ENCODE peak calls at places on chromosomes 6 and 20, in six cellular contexts. One of them, this sample, is unnamed.

GRCh38 chr6:82712826-82713225 is 349.2 kb downstream of the TPBG start:
- DNase-seq in prostate gland: no peak
- DNase-seq in Panc1: no peak
- DNase-seq in HCT116: no peak
- DNase-seq in choroid plexus epithelial cell: peak
- DNase-seq in epithelial cell of esophagus: peak
- DNase-seq in this sample: no peak

GRCh38 chr20:48760403-48760889 is 67.4 kb downstream of the PREX1 start:
- DNase-seq in choroid plexus epithelial cell: peak
- DNase-seq in epithelial cell of esophagus: peak
- DNase-seq in HCT116: no peak
- DNase-seq in Panc1: peak
- DNase-seq in prostate gland: no peak
- DNase-seq in this sample: no peak

GRCh38 chr6:150567823-150568383 is 31.8 kb upstream of the PLEKHG1 start:
- DNase-seq in Panc1: no peak
- DNase-seq in epithelial cell of esophagus: peak
- DNase-seq in choroid plexus epithelial cell: no peak
- DNase-seq in HCT116: no peak
- DNase-seq in prostate gland: no peak
- DNase-seq in this sample: no peak

GRCh38 chr6:98957440-98957839 is 9.7 kb upstream of the FBXL4 start:
- DNase-seq in Panc1: no peak
- DNase-seq in choroid plexus epithelial cell: peak
- DNase-seq in prostate gland: peak
- DNase-seq in HCT116: peak
- DNase-seq in epithelial cell of esophagus: peak
- DNase-seq in this sample: no peak

GRCh38 chr6:119350202-119351004 is 842 bp upstream of the MAN1A1 start:
- DNase-seq in epithelial cell of esophagus: peak
- DNase-seq in prostate gland: no peak
- DNase-seq in Panc1: peak
- DNase-seq in HCT116: peak
- DNase-seq in choroid plexus epithelial cell: peak
- DNase-seq in this sample: no peak

GRCh38 chr6:42292002-42292735 is 74.5 kb upstream of the MRPS10 start:
- DNase-seq in prostate gland: no peak
- DNase-seq in choroid plexus epithelial cell: peak
- DNase-seq in epithelial cell of esophagus: peak
- DNase-seq in Panc1: no peak
- DNase-seq in HCT116: peak
- DNase-seq in this sample: no peak

GRCh38 chr6:36548401-36548743 is 1.1 kb upstream of the STK38 start:
- DNase-seq in prostate gland: no peak
- DNase-seq in Panc1: no peak
- DNase-seq in choroid plexus epithelial cell: no peak
- DNase-seq in epithelial cell of esophagus: no peak
- DNase-seq in HCT116: no peak
- DNase-seq in this sample: no peak

GRCh38 chr6:104606361-104606760 is 253.4 kb downstream of the HACE1 start:
- DNase-seq in epithelial cell of esophagus: no peak
- DNase-seq in choroid plexus epithelial cell: no peak
- DNase-seq in prostate gland: no peak
- DNase-seq in Panc1: no peak
- DNase-seq in HCT116: no peak
- DNase-seq in this sample: no peak

GRCh38 chr6:78589426-78589825 is 277.9 kb upstream of the IRAK1BP1 start:
- DNase-seq in HCT116: no peak
- DNase-seq in prostate gland: no peak
- DNase-seq in Panc1: no peak
- DNase-seq in choroid plexus epithelial cell: no peak
- DNase-seq in epithelial cell of esophagus: no peak
- DNase-seq in this sample: no peak

GRCh38 chr6:36851149-36851614 is 11.9 kb upstream of the CPNE5 start:
- DNase-seq in epithelial cell of esophagus: peak
- DNase-seq in prostate gland: peak
- DNase-seq in choroid plexus epithelial cell: peak
- DNase-seq in Panc1: no peak
- DNase-seq in HCT116: peak
- DNase-seq in this sample: peak

GRCh38 chr6:134123666-134124208 is 71.3 kb upstream of the SLC2A12 start:
- DNase-seq in prostate gland: peak
- DNase-seq in Panc1: peak
- DNase-seq in HCT116: peak
- DNase-seq in choroid plexus epithelial cell: peak
- DNase-seq in epithelial cell of esophagus: peak
- DNase-seq in this sample: peak

GRCh38 chr20:25256226-25256859 is 8.5 kb downstream of the PYGB start:
- DNase-seq in Panc1: no peak
- DNase-seq in epithelial cell of esophagus: no peak
- DNase-seq in choroid plexus epithelial cell: peak
- DNase-seq in prostate gland: no peak
- DNase-seq in HCT116: no peak
- DNase-seq in this sample: no peak

GRCh38 chr6:45049188-45049843 is 278.8 kb upstream of the RUNX2 start:
- DNase-seq in choroid plexus epithelial cell: peak
- DNase-seq in Panc1: no peak
- DNase-seq in epithelial cell of esophagus: peak
- DNase-seq in prostate gland: no peak
- DNase-seq in HCT116: no peak
- DNase-seq in this sample: no peak

GRCh38 chr6:119467478-119468081 is 118.0 kb upstream of the MAN1A1 start:
- DNase-seq in choroid plexus epithelial cell: peak
- DNase-seq in Panc1: no peak
- DNase-seq in epithelial cell of esophagus: no peak
- DNase-seq in HCT116: no peak
- DNase-seq in prostate gland: no peak
- DNase-seq in this sample: no peak

GRCh38 chr20:50478162-50479036 is 31.8 kb upstream of the PTPN1 start:
- DNase-seq in Panc1: no peak
- DNase-seq in prostate gland: peak
- DNase-seq in epithelial cell of esophagus: peak
- DNase-seq in choroid plexus epithelial cell: peak
- DNase-seq in HCT116: peak
- DNase-seq in this sample: peak

GRCh38 chr6:109799664-109800063 is 108.6 kb downstream of the FIG4 start:
- DNase-seq in epithelial cell of esophagus: peak
- DNase-seq in prostate gland: no peak
- DNase-seq in choroid plexus epithelial cell: no peak
- DNase-seq in HCT116: no peak
- DNase-seq in Panc1: no peak
- DNase-seq in this sample: no peak

GRCh38 chr6:7471171-7471570 is 70.3 kb upstream of the DSP start:
- DNase-seq in prostate gland: no peak
- DNase-seq in epithelial cell of esophagus: no peak
- DNase-seq in Panc1: no peak
- DNase-seq in HCT116: no peak
- DNase-seq in choroid plexus epithelial cell: no peak
- DNase-seq in this sample: no peak

GRCh38 chr20:41335591-41335990 is 5.0 kb upstream of the LPIN3 start:
- DNase-seq in epithelial cell of esophagus: no peak
- DNase-seq in HCT116: no peak
- DNase-seq in Panc1: no peak
- DNase-seq in choroid plexus epithelial cell: no peak
- DNase-seq in prostate gland: no peak
- DNase-seq in this sample: no peak

GRCh38 chr6:16345449-16346330 is 107.3 kb downstream of the GMPR start:
- DNase-seq in Panc1: peak
- DNase-seq in epithelial cell of esophagus: peak
- DNase-seq in choroid plexus epithelial cell: peak
- DNase-seq in HCT116: no peak
- DNase-seq in prostate gland: no peak
- DNase-seq in this sample: no peak

GRCh38 chr20:41032243-41032642 is 3.6 kb downstream of the TOP1 start:
- DNase-seq in epithelial cell of esophagus: no peak
- DNase-seq in choroid plexus epithelial cell: peak
- DNase-seq in prostate gland: no peak
- DNase-seq in HCT116: no peak
- DNase-seq in Panc1: no peak
- DNase-seq in this sample: no peak

GRCh38 chr6:8193541-8193940 is 91.2 kb upstream of the EEF1E1 start:
- DNase-seq in HCT116: no peak
- DNase-seq in choroid plexus epithelial cell: peak
- DNase-seq in Panc1: no peak
- DNase-seq in epithelial cell of esophagus: no peak
- DNase-seq in prostate gland: no peak
- DNase-seq in this sample: peak

GRCh38 chr6:155495011-155495768 is 39.6 kb upstream of the NOX3 start:
- DNase-seq in HCT116: no peak
- DNase-seq in choroid plexus epithelial cell: peak
- DNase-seq in prostate gland: no peak
- DNase-seq in Panc1: no peak
- DNase-seq in epithelial cell of esophagus: peak
- DNase-seq in this sample: peak

GRCh38 chr20:17014217-17014616 is 212.6 kb upstream of the PCSK2 start:
- DNase-seq in prostate gland: no peak
- DNase-seq in epithelial cell of esophagus: no peak
- DNase-seq in Panc1: no peak
- DNase-seq in choroid plexus epithelial cell: no peak
- DNase-seq in HCT116: no peak
- DNase-seq in this sample: no peak

GRCh38 chr6:149236584-149236983 is 80.9 kb upstream of the TAB2 start:
- DNase-seq in choroid plexus epithelial cell: peak
- DNase-seq in epithelial cell of esophagus: no peak
- DNase-seq in HCT116: no peak
- DNase-seq in Panc1: no peak
- DNase-seq in prostate gland: no peak
- DNase-seq in this sample: no peak

GRCh38 chr6:149233056-149233715 is 84.3 kb upstream of the TAB2 start:
- DNase-seq in epithelial cell of esophagus: peak
- DNase-seq in HCT116: peak
- DNase-seq in choroid plexus epithelial cell: peak
- DNase-seq in Panc1: peak
- DNase-seq in prostate gland: peak
- DNase-seq in this sample: no peak

GRCh38 chr6:149235130-149235561 is 82.4 kb upstream of the TAB2 start:
- DNase-seq in epithelial cell of esophagus: peak
- DNase-seq in prostate gland: no peak
- DNase-seq in choroid plexus epithelial cell: peak
- DNase-seq in HCT116: peak
- DNase-seq in Panc1: no peak
- DNase-seq in this sample: no peak

GRCh38 chr6:149231786-149232185 is 85.7 kb upstream of the TAB2 start:
- DNase-seq in HCT116: no peak
- DNase-seq in prostate gland: no peak
- DNase-seq in Panc1: no peak
- DNase-seq in choroid plexus epithelial cell: peak
- DNase-seq in epithelial cell of esophagus: no peak
- DNase-seq in this sample: no peak

DNA sequence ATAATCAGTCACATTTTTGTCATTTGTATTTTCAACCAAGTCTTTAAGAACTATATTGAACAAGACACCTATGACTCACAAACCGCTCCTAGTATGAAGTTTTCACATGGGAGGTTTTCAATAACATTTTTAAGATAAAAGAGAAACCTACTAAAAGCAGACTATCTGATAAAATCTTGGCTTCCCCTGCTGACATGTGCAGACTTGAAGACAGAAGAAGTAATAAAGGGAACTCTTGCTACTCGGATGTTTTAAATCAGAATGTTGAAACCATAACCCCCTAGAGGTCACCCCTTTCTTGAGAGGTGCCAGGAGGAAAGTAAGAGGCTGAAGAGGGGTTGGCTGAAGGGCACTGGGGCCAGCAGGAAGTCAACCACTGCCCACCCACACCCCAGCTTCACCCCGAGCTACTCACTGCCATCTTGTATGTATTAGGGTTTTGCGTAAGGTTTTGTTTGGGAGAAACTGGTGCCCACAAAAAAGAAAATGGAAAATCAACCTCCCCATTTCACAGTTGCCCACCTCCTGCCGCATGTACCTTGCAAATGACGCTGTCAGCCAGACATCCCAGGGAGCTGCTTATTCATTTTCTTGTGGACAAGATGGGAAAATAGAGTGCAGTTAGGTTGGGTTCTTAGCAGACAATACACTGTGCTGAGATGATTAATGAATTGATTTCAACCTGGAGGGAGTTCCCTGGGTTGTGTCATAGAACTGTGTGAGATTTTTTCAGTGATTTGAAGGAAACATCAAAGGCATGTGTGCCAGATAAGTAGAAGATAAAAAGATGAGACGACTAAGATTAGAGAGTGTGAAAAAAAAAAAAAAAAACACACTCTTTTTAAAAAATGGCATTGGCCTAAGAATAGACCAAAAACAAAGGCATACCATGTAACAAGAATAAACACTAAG is 83.2 kb upstream of the TAB2 start:
- DNase-seq in Panc1: no peak
- DNase-seq in HCT116: peak
- DNase-seq in epithelial cell of esophagus: peak
- DNase-seq in choroid plexus epithelial cell: peak
- DNase-seq in prostate gland: no peak
- DNase-seq in this sample: peak
- TF ChIP-seq CTCF in Panc1: no peak
- TF ChIP-seq CTCF in HCT116: peak
- TF ChIP-seq CTCF in epithelial cell of esophagus: no peak
- TF ChIP-seq CTCF in choroid plexus epithelial cell: no peak
- TF ChIP-seq CTCF in prostate gland: no peak
- TF ChIP-seq CTCF in this sample: no peak

GRCh38 chr20:6240059-6240458 is 117.2 kb upstream of the FERMT1 start:
- DNase-seq in prostate gland: no peak
- DNase-seq in choroid plexus epithelial cell: no peak
- DNase-seq in HCT116: no peak
- DNase-seq in Panc1: no peak
- DNase-seq in epithelial cell of esophagus: no peak
- DNase-seq in this sample: no peak
- TF ChIP-seq CTCF in prostate gland: no peak
- TF ChIP-seq CTCF in choroid plexus epithelial cell: no peak
- TF ChIP-seq CTCF in HCT116: no peak
- TF ChIP-seq CTCF in Panc1: no peak
- TF ChIP-seq CTCF in epithelial cell of esophagus: no peak
- TF ChIP-seq CTCF in this sample: no peak

GRCh38 chr6:87979737-87980136 is 67.9 kb upstream of the SPACA1 start:
- DNase-seq in epithelial cell of esophagus: no peak
- DNase-seq in Panc1: no peak
- DNase-seq in choroid plexus epithelial cell: no peak
- DNase-seq in HCT116: no peak
- DNase-seq in prostate gland: no peak
- DNase-seq in this sample: no peak

GRCh38 chr6:87971605-87972262 is 75.9 kb upstream of the SPACA1 start:
- DNase-seq in HCT116: no peak
- DNase-seq in prostate gland: no peak
- DNase-seq in choroid plexus epithelial cell: no peak
- DNase-seq in epithelial cell of esophagus: peak
- DNase-seq in Panc1: no peak
- DNase-seq in this sample: peak

GRCh38 chr6:87972279-87972678 is 75.4 kb upstream of the SPACA1 start:
- DNase-seq in choroid plexus epithelial cell: no peak
- DNase-seq in Panc1: no peak
- DNase-seq in epithelial cell of esophagus: no peak
- DNase-seq in HCT116: no peak
- DNase-seq in prostate gland: no peak
- DNase-seq in this sample: no peak

GRCh38 chr6:87975561-87975960 is 72.1 kb upstream of the SPACA1 start:
- DNase-seq in epithelial cell of esophagus: no peak
- DNase-seq in Panc1: no peak
- DNase-seq in choroid plexus epithelial cell: no peak
- DNase-seq in HCT116: no peak
- DNase-seq in prostate gland: no peak
- DNase-seq in this sample: no peak
- TF ChIP-seq CTCF in epithelial cell of esophagus: no peak
- TF ChIP-seq CTCF in Panc1: no peak
- TF ChIP-seq CTCF in choroid plexus epithelial cell: no peak
- TF ChIP-seq CTCF in HCT116: no peak
- TF ChIP-seq CTCF in prostate gland: no peak
- TF ChIP-seq CTCF in this sample: no peak

GRCh38 chr20:43102394-43102793 is 87.3 kb downstream of the PTPRT start:
- DNase-seq in HCT116: no peak
- DNase-seq in Panc1: no peak
- DNase-seq in epithelial cell of esophagus: no peak
- DNase-seq in choroid plexus epithelial cell: no peak
- DNase-seq in prostate gland: no peak
- DNase-seq in this sample: no peak
- TF ChIP-seq CTCF in HCT116: peak
- TF ChIP-seq CTCF in Panc1: peak
- TF ChIP-seq CTCF in epithelial cell of esophagus: no peak
- TF ChIP-seq CTCF in choroid plexus epithelial cell: no peak
- TF ChIP-seq CTCF in prostate gland: no peak
- TF ChIP-seq CTCF in this sample: peak

This sample was measured in Caco-2.